ENCODE peak calls at places on chromosome 9, in eight cellular contexts. One of them, this sample, is unnamed.

GRCh38 chr9:88828018-88828417 is 163.2 kb upstream of the S1PR3 start:
- DNase-seq in GM23338: no peak
- DNase-seq in brain microvascular endothelial cell: no peak
- DNase-seq in OCI-LY7: no peak
- DNase-seq in hepatocyte: no peak
- DNase-seq in ascending aorta: no peak
- DNase-seq in stomach: no peak
- DNase-seq in neural progenitor cell: no peak
- DNase-seq in this sample: no peak

GRCh38 chr9:137365056-137365455 is 57.9 kb downstream of the EXD3 start:
- DNase-seq in GM23338: no peak
- DNase-seq in brain microvascular endothelial cell: no peak
- DNase-seq in OCI-LY7: no peak
- DNase-seq in hepatocyte: no peak
- DNase-seq in ascending aorta: no peak
- DNase-seq in stomach: no peak
- DNase-seq in neural progenitor cell: no peak
- DNase-seq in this sample: no peak

GRCh38 chr9:117783828-117784227 is 79.6 kb downstream of the TLR4 start:
- DNase-seq in GM23338: peak; percentile 6
- DNase-seq in brain microvascular endothelial cell: no peak
- DNase-seq in OCI-LY7: peak; percentile 72
- DNase-seq in hepatocyte: no peak
- DNase-seq in ascending aorta: no peak
- DNase-seq in stomach: peak; percentile 26
- DNase-seq in neural progenitor cell: no peak
- DNase-seq in this sample: no peak

GRCh38 chr9:133348763-133349573 is 950 bp downstream of the RPL7A start:
- DNase-seq in GM23338: no peak
- DNase-seq in brain microvascular endothelial cell: no peak
- DNase-seq in OCI-LY7: peak; percentile 29
- DNase-seq in hepatocyte: no peak
- DNase-seq in ascending aorta: no peak
- DNase-seq in stomach: no peak
- DNase-seq in neural progenitor cell: no peak
- DNase-seq in this sample: no peak

GRCh38 chr9:115071176-115071575 is 46.8 kb downstream of the TNC start:
- DNase-seq in GM23338: no peak
- DNase-seq in brain microvascular endothelial cell: no peak
- DNase-seq in OCI-LY7: no peak
- DNase-seq in hepatocyte: no peak
- DNase-seq in ascending aorta: no peak
- DNase-seq in stomach: no peak
- DNase-seq in neural progenitor cell: no peak
- DNase-seq in this sample: no peak

GRCh38 chr9:133563286-133564213 is 29.0 kb downstream of the ADAMTSL2 start:
- DNase-seq in GM23338: no peak
- DNase-seq in brain microvascular endothelial cell: no peak
- DNase-seq in OCI-LY7: no peak
- DNase-seq in hepatocyte: peak; percentile 75
- DNase-seq in ascending aorta: no peak
- DNase-seq in stomach: no peak
- DNase-seq in neural progenitor cell: no peak
- DNase-seq in this sample: no peak

GRCh38 chr9:79254900-79255651 is 316.7 kb upstream of the TLE4 start:
- DNase-seq in GM23338: peak; percentile 82
- DNase-seq in brain microvascular endothelial cell: no peak
- DNase-seq in OCI-LY7: no peak
- DNase-seq in hepatocyte: no peak
- DNase-seq in ascending aorta: no peak
- DNase-seq in stomach: no peak
- DNase-seq in neural progenitor cell: peak; percentile 61
- DNase-seq in this sample: no peak

GRCh38 chr9:23492126-23493002 is 333.7 kb downstream of the ELAVL2 start:
- DNase-seq in GM23338: peak; percentile 81
- DNase-seq in brain microvascular endothelial cell: peak; percentile 0
- DNase-seq in OCI-LY7: peak; percentile 37
- DNase-seq in hepatocyte: peak; percentile 73
- DNase-seq in ascending aorta: no peak
- DNase-seq in stomach: no peak
- DNase-seq in neural progenitor cell: peak; percentile 71
- DNase-seq in this sample: peak; percentile 42

GRCh38 chr9:81266674-81267073 is 422.7 kb downstream of the TLE1 start:
- DNase-seq in GM23338: no peak
- DNase-seq in brain microvascular endothelial cell: peak; percentile 60
- DNase-seq in OCI-LY7: no peak
- DNase-seq in hepatocyte: no peak
- DNase-seq in ascending aorta: no peak
- DNase-seq in stomach: no peak
- DNase-seq in neural progenitor cell: no peak
- DNase-seq in this sample: peak; percentile 83

GRCh38 chr9:136927343-136928261 is 16.9 kb downstream of the FBXW5 start:
- DNase-seq in GM23338: no peak
- DNase-seq in brain microvascular endothelial cell: peak; percentile 22
- DNase-seq in OCI-LY7: no peak
- DNase-seq in hepatocyte: no peak
- DNase-seq in ascending aorta: no peak
- DNase-seq in stomach: no peak
- DNase-seq in neural progenitor cell: no peak
- DNase-seq in this sample: no peak

GRCh38 chr9:89185980-89186379 is 7.4 kb upstream of the SHC3 start:
- DNase-seq in GM23338: peak; percentile 68
- DNase-seq in brain microvascular endothelial cell: no peak
- DNase-seq in OCI-LY7: peak; percentile 3
- DNase-seq in hepatocyte: peak; percentile 59
- DNase-seq in ascending aorta: no peak
- DNase-seq in stomach: no peak
- DNase-seq in neural progenitor cell: peak; percentile 75
- DNase-seq in this sample: no peak

GRCh38 chr9:117265253-117265652 is 149.6 kb downstream of the ASTN2 start:
- DNase-seq in GM23338: no peak
- DNase-seq in brain microvascular endothelial cell: no peak
- DNase-seq in OCI-LY7: no peak
- DNase-seq in hepatocyte: no peak
- DNase-seq in ascending aorta: no peak
- DNase-seq in stomach: no peak
- DNase-seq in neural progenitor cell: no peak
- DNase-seq in this sample: no peak

GRCh38 chr9:114334490-114334889 is 4.8 kb downstream of the ORM2 start:
- DNase-seq in GM23338: no peak
- DNase-seq in brain microvascular endothelial cell: no peak
- DNase-seq in OCI-LY7: no peak
- DNase-seq in hepatocyte: no peak
- DNase-seq in ascending aorta: no peak
- DNase-seq in stomach: no peak
- DNase-seq in neural progenitor cell: no peak
- DNase-seq in this sample: no peak

GRCh38 chr9:136220017-136220729 is 15.2 kb upstream of the LHX3 start:
- DNase-seq in GM23338: no peak
- DNase-seq in brain microvascular endothelial cell: peak; percentile 66
- DNase-seq in OCI-LY7: peak; percentile 45
- DNase-seq in hepatocyte: no peak
- DNase-seq in ascending aorta: no peak
- DNase-seq in stomach: no peak
- DNase-seq in neural progenitor cell: no peak
- DNase-seq in this sample: peak; percentile 85

GRCh38 chr9:95481000-95481399 is 35.8 kb downstream of the PTCH1 start:
- DNase-seq in GM23338: no peak
- DNase-seq in brain microvascular endothelial cell: no peak
- DNase-seq in OCI-LY7: no peak
- DNase-seq in hepatocyte: no peak
- DNase-seq in ascending aorta: no peak
- DNase-seq in stomach: no peak
- DNase-seq in neural progenitor cell: no peak
- DNase-seq in this sample: no peak

GRCh38 chr9:93891549-93892310 is 63.4 kb downstream of the BARX1 start:
- DNase-seq in GM23338: no peak
- DNase-seq in brain microvascular endothelial cell: no peak
- DNase-seq in OCI-LY7: no peak
- DNase-seq in hepatocyte: no peak
- DNase-seq in ascending aorta: no peak
- DNase-seq in stomach: peak; percentile 25
- DNase-seq in neural progenitor cell: no peak
- DNase-seq in this sample: no peak

GRCh38 chr9:133485531-133486260 is 6.8 kb upstream of the SLC2A6 start:
- DNase-seq in GM23338: no peak
- DNase-seq in brain microvascular endothelial cell: no peak
- DNase-seq in OCI-LY7: peak; percentile 84
- DNase-seq in hepatocyte: no peak
- DNase-seq in ascending aorta: no peak
- DNase-seq in stomach: no peak
- DNase-seq in neural progenitor cell: no peak
- DNase-seq in this sample: no peak

GRCh38 chr9:4262735-4263141 is 37.1 kb downstream of the GLIS3 start:
- DNase-seq in GM23338: peak; percentile 26
- DNase-seq in brain microvascular endothelial cell: peak; percentile 65
- DNase-seq in OCI-LY7: no peak
- DNase-seq in hepatocyte: peak; percentile 54
- DNase-seq in ascending aorta: no peak
- DNase-seq in stomach: no peak
- DNase-seq in neural progenitor cell: no peak
- DNase-seq in this sample: peak; percentile 69

GRCh38 chr9:36976371-36977030 is 57.6 kb downstream of the PAX5 start:
- DNase-seq in GM23338: no peak
- DNase-seq in brain microvascular endothelial cell: no peak
- DNase-seq in OCI-LY7: no peak
- DNase-seq in hepatocyte: no peak
- DNase-seq in ascending aorta: no peak
- DNase-seq in stomach: no peak
- DNase-seq in neural progenitor cell: no peak
- DNase-seq in this sample: peak; percentile 97

GRCh38 chr9:117073071-117073470 is 341.8 kb downstream of the ASTN2 start:
- DNase-seq in GM23338: peak; percentile 23
- DNase-seq in brain microvascular endothelial cell: no peak
- DNase-seq in OCI-LY7: no peak
- DNase-seq in hepatocyte: no peak
- DNase-seq in ascending aorta: no peak
- DNase-seq in stomach: no peak
- DNase-seq in neural progenitor cell: no peak
- DNase-seq in this sample: no peak

GRCh38 chr9:109742759-109743388 is 37.1 kb upstream of the PALM2AKAP2 start:
- DNase-seq in GM23338: peak; percentile 44
- DNase-seq in brain microvascular endothelial cell: peak; percentile 24
- DNase-seq in OCI-LY7: no peak
- DNase-seq in hepatocyte: peak; percentile 28
- DNase-seq in ascending aorta: no peak
- DNase-seq in stomach: no peak
- DNase-seq in neural progenitor cell: peak; percentile 62
- DNase-seq in this sample: no peak

DNA sequence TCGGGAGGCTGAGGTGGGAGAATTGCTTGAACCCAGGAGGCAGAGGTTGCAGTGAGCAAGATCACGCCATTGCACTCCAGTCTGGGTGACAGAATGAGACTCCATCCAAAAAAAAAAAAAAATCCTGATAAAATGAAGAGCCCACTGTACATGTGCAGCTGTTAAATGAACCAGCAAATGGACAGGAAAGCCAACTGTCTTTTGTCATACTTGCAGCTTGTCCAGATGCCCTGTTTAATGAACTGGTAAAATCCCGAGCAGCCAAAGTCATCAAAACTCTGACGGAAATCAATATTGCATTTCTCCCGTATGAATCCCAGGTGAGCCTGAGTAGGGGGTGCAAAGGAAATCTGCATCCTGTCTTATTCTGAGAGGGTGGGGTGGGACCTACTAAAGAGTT is 45.9 kb upstream of the CFAP157 start:
- DNase-seq in GM23338: no peak
- DNase-seq in brain microvascular endothelial cell: no peak
- DNase-seq in OCI-LY7: no peak
- DNase-seq in hepatocyte: no peak
- DNase-seq in ascending aorta: no peak
- DNase-seq in stomach: no peak
- DNase-seq in neural progenitor cell: no peak
- DNase-seq in this sample: no peak
- H3K27ac ChIP-seq in GM23338: no peak overlapping the region
- H3K27ac ChIP-seq in brain microvascular endothelial cell: no peak overlapping the region
- H3K27ac ChIP-seq in OCI-LY7: no peak overlapping the region
- H3K27ac ChIP-seq in hepatocyte: no peak overlapping the region
- H3K27ac ChIP-seq in ascending aorta: no peak overlapping the region
- H3K27ac ChIP-seq in stomach: no peak overlapping the region
- H3K27ac ChIP-seq in neural progenitor cell: no peak overlapping the region
- H3K27ac ChIP-seq in this sample: no peak overlapping the region

GRCh38 chr9:69945671-69946141 is 97.9 kb upstream of the MAMDC2 start:
- DNase-seq in GM23338: no peak
- DNase-seq in brain microvascular endothelial cell: peak; percentile 57
- DNase-seq in OCI-LY7: no peak
- DNase-seq in hepatocyte: peak; percentile 40
- DNase-seq in ascending aorta: peak; percentile 10
- DNase-seq in stomach: peak; percentile 28
- DNase-seq in neural progenitor cell: no peak
- DNase-seq in this sample: no peak
- H3K27ac ChIP-seq in GM23338: no peak overlapping the region
- H3K27ac ChIP-seq in brain microvascular endothelial cell: peak overlapping the region; percentile 54
- H3K27ac ChIP-seq in OCI-LY7: no peak overlapping the region
- H3K27ac ChIP-seq in hepatocyte: peak overlapping the region; percentile 74
- H3K27ac ChIP-seq in ascending aorta: no peak overlapping the region
- H3K27ac ChIP-seq in stomach: no peak overlapping the region
- H3K27ac ChIP-seq in neural progenitor cell: no peak overlapping the region
- H3K27ac ChIP-seq in this sample: no peak overlapping the region

DNA sequence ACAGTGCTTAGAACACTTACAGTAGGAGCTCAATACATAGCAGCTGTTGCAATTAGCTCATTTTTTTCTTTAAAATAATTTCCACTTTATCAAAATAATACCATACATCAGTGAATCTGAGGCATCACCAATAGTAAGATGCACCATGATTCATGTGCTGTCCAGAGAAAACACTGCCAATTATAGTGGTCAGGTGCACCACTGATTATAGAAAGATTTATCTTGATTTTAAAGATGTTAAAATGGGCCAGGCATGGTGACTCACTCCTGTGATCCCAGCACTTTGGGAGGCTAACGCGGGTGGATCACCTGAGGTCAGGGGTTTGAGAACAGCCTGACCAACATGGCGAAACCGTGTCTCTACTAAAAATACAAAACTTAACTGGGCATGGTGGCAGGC is 39.4 kb downstream of the NAIF1 start:
- DNase-seq in GM23338: no peak
- DNase-seq in brain microvascular endothelial cell: no peak
- DNase-seq in OCI-LY7: no peak
- DNase-seq in hepatocyte: no peak
- DNase-seq in ascending aorta: no peak
- DNase-seq in stomach: no peak
- DNase-seq in neural progenitor cell: no peak
- DNase-seq in this sample: no peak
- H3K27ac ChIP-seq in GM23338: no peak overlapping the region
- H3K27ac ChIP-seq in brain microvascular endothelial cell: no peak overlapping the region
- H3K27ac ChIP-seq in OCI-LY7: peak overlapping the region; percentile 78
- H3K27ac ChIP-seq in hepatocyte: no peak overlapping the region
- H3K27ac ChIP-seq in ascending aorta: no peak overlapping the region
- H3K27ac ChIP-seq in stomach: no peak overlapping the region
- H3K27ac ChIP-seq in neural progenitor cell: no peak overlapping the region
- H3K27ac ChIP-seq in this sample: no peak overlapping the region

GRCh38 chr9:108272350-108272899 is 583.4 kb downstream of the ACTL7B start:
- DNase-seq in GM23338: peak; percentile 60
- DNase-seq in brain microvascular endothelial cell: peak; percentile 18
- DNase-seq in OCI-LY7: peak; percentile 2
- DNase-seq in hepatocyte: peak; percentile 77
- DNase-seq in ascending aorta: peak; percentile 13
- DNase-seq in stomach: peak; percentile 62
- DNase-seq in neural progenitor cell: peak; percentile 60
- DNase-seq in this sample: peak; percentile 87
- H3K27ac ChIP-seq in GM23338: no peak overlapping the region
- H3K27ac ChIP-seq in brain microvascular endothelial cell: peak overlapping the region; percentile 15
- H3K27ac ChIP-seq in OCI-LY7: no peak overlapping the region
- H3K27ac ChIP-seq in hepatocyte: peak overlapping the region; percentile 95
- H3K27ac ChIP-seq in ascending aorta: no peak overlapping the region
- H3K27ac ChIP-seq in stomach: peak overlapping the region; percentile 80
- H3K27ac ChIP-seq in neural progenitor cell: no peak overlapping the region
- H3K27ac ChIP-seq in this sample: peak overlapping the region; percentile 53

This sample was measured in RWPE1.